ENCODE peak calls at places on chromosomes 13 and 19, in five cellular contexts. G is astrocyte of the spinal cord, J is kidney epithelial cell, Y is uterus, F is HFF-Myc. L is an unnamed sample.

GRCh38 chr13:113671066-113672001 is 4.3 kb downstream of the GRK1 start:
- DNase-seq in G (no peak), J (no peak), Y (peak), F (no peak), L (peak)

GRCh38 chr13:75641026-75641425 is 4.9 kb downstream of the LMO7 start:
- DNase-seq in G (no peak), J (no peak), Y (no peak), F (no peak), L (no peak)

GRCh38 chr13:29073762-29074161 is 253.6 kb downstream of the MTUS2 start:
- DNase-seq in G (no peak), J (no peak), Y (no peak), F (no peak), L (no peak)

GRCh38 chr19:1251503-1252220 is 3.3 kb downstream of the MIDN start:
- DNase-seq in G (peak), J (no peak), Y (no peak), F (no peak), L (no peak)

GRCh38 chr19:56333506-56333905 is 18.9 kb upstream of the ZSCAN5A start:
- DNase-seq in G (peak), J (no peak), Y (no peak), F (peak), L (no peak)

GRCh38 chr13:111049791-111050538 is 65.1 kb upstream of the ARHGEF7 start:
- DNase-seq in G (peak), J (no peak), Y (no peak), F (no peak), L (no peak)

GRCh38 chr13:26914148-26914547 is 153.6 kb upstream of the GPR12 start:
- DNase-seq in G (no peak), J (no peak), Y (no peak), F (no peak), L (no peak)

GRCh38 chr13:23751195-23751594 is 138.0 kb downstream of the MIPEP start:
- DNase-seq in G (peak), J (no peak), Y (no peak), F (no peak), L (no peak)

GRCh38 chr13:33183431-33184130 is 102.0 kb downstream of the STARD13 start:
- DNase-seq in G (peak), J (no peak), Y (no peak), F (no peak), L (no peak)

GRCh38 chr13:45828253-45828968 is 23.1 kb downstream of the SIAH3 start:
- DNase-seq in G (no peak), J (no peak), Y (no peak), F (no peak), L (no peak)

GRCh38 chr13:112256716-112257497 is 119.2 kb upstream of the SPACA7 start:
- DNase-seq in G (no peak), J (no peak), Y (no peak), F (no peak), L (no peak)

GRCh38 chr19:3251229-3251628 is 26.8 kb downstream of the CELF5 start:
- DNase-seq in G (no peak), J (no peak), Y (no peak), F (no peak), L (no peak)

GRCh38 chr19:3254520-3254919 is 30.1 kb downstream of the CELF5 start:
- DNase-seq in G (no peak), J (no peak), Y (no peak), F (no peak), L (no peak)

GRCh38 chr19:3252650-3253049 is 28.2 kb downstream of the CELF5 start:
- DNase-seq in G (no peak), J (no peak), Y (no peak), F (no peak), L (no peak)

GRCh38 chr19:3250675-3251074 is 26.2 kb downstream of the CELF5 start:
- DNase-seq in G (no peak), J (no peak), Y (no peak), F (no peak), L (no peak)

GRCh38 chr19:3253270-3253669 is 28.8 kb downstream of the CELF5 start:
- DNase-seq in G (no peak), J (no peak), Y (no peak), F (no peak), L (no peak)
- TF ChIP-seq CTCF in G (no peak), J (no peak), Y (no peak), F (no peak), L (no peak)

GRCh38 chr13:22187329-22187728 is 516.5 kb downstream of the FGF9 start:
- DNase-seq in G (no peak), J (peak), Y (no peak), F (no peak), L (no peak)
- TF ChIP-seq CTCF in G (no peak), J (no peak), Y (no peak), F (no peak), L (no peak)

DNA sequence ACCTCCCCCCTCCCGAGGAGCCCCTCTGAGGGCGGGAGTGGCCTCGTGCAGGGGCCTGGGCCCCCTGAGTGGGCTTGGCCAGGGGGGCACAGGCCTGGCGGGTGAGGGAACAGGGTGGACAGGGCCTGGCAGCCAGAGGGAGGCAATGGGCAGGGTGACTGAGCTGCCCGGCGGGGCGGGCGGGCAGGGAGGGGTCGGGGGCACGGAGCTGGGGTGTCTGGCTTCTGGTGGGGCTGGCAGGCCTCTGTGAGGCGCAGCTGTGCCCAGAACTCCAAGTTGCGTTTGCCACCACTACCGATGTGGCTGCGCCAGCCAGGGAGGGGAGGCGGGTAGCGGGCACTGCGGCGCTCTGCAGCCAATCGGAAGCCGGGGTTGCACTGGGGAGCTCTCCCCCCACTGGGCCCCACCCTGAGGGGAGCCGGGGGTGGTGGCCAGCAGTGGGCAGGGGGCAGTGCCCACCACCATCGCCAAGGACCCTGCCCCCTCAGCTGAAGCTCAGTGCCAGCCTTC is 7.2 kb downstream of the NFIX start:
- DNase-seq in G (no peak), J (no peak), Y (no peak), F (no peak), L (no peak)
- TF ChIP-seq CTCF in G (peak), J (no peak), Y (no peak), F (no peak), L (no peak)

DNA sequence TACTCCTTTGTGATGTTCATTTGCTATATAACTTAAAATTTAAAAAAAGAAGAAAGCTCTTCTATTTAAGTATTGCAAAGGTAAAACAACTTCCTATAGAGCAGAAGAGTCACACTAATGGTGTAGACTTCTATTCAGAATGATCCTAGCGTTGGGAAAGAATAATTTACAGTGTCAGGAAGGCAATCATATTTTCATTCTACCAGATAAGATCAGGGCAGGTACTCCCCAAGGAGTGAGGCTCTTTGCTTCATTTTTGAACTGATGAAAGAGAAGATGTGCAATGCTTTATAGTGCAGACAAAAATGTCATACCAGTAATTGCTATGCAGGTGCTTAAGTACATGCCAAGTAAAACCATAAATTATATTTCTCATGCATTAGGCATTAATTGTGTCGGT is 1193.0 kb downstream of the PCDH9 start:
- DNase-seq in G (no peak), J (no peak), Y (no peak), F (no peak), L (no peak)
- TF ChIP-seq CTCF in G (no peak), J (no peak), Y (no peak), F (no peak), L (no peak)

GRCh38 chr19:18637644-18638630 is 1.1 kb downstream of the KLHL26 start:
- DNase-seq in G (no peak), J (no peak), Y (no peak), F (no peak), L (no peak)
- TF ChIP-seq CTCF in G (no peak), J (no peak), Y (no peak), F (no peak), L (no peak)

GRCh38 chr13:71460179-71460578 is 406.8 kb downstream of the DACH1 start:
- DNase-seq in G (no peak), J (no peak), Y (no peak), F (no peak), L (no peak)
- TF ChIP-seq CTCF in G (no peak), J (no peak), Y (no peak), F (no peak), L (no peak)

GRCh38 chr13:97268772-97269171 is 46.6 kb downstream of the MBNL2 start:
- DNase-seq in G (no peak), J (no peak), Y (no peak), F (no peak), L (no peak)
- TF ChIP-seq CTCF in G (peak), J (no peak), Y (no peak), F (no peak), L (no peak)